ENCODE peak calls at places on chromosomes 7 and 10, in four cellular contexts. One of them, this sample, is unnamed.
A peak's percentile ranks its signal among the peaks of the same experiment; 100 is the strongest.

GRCh38 chr10:67612577-67613537 is 83.1 kb downstream of the CTNNA3 start:
- DNase-seq in HepG2: no peak
- DNase-seq in K562: no peak
- DNase-seq in GM12878: peak; percentile 59
- DNase-seq in this sample: no peak

GRCh38 chr7:106717254-106717996 is 56.5 kb upstream of the CCDC71L start:
- DNase-seq in K562: no peak
- DNase-seq in HepG2: no peak
- DNase-seq in GM12878: no peak
- DNase-seq in this sample: no peak

GRCh38 chr7:6271694-6272371 is 591 bp downstream of the CYTH3 start:
- DNase-seq in GM12878: no peak
- DNase-seq in K562: peak; percentile 54
- DNase-seq in HepG2: no peak
- DNase-seq in this sample: peak; percentile 28

GRCh38 chr10:97861351-97861750 is 11.7 kb downstream of the GOLGA7B start:
- DNase-seq in GM12878: no peak
- DNase-seq in HepG2: no peak
- DNase-seq in K562: no peak
- DNase-seq in this sample: no peak

GRCh38 chr10:125117941-125118630 is 42.3 kb downstream of the CTBP2 start:
- DNase-seq in GM12878: no peak
- DNase-seq in HepG2: no peak
- DNase-seq in K562: no peak
- DNase-seq in this sample: no peak

GRCh38 chr10:18238875-18239485 is 98.8 kb downstream of the CACNB2 start:
- DNase-seq in K562: peak; percentile 16
- DNase-seq in HepG2: peak; percentile 10
- DNase-seq in GM12878: no peak
- DNase-seq in this sample: peak; percentile 36

GRCh38 chr10:6204341-6205191 is 1.8 kb downstream of the PFKFB3 start:
- DNase-seq in HepG2: no peak
- DNase-seq in GM12878: no peak
- DNase-seq in K562: no peak
- DNase-seq in this sample: no peak

GRCh38 chr7:74305987-74306736 is 17.0 kb downstream of the CLIP2 start:
- DNase-seq in HepG2: no peak
- DNase-seq in GM12878: no peak
- DNase-seq in K562: no peak
- DNase-seq in this sample: no peak

GRCh38 chr7:88694207-88694606 is 65.3 kb upstream of the ZNF804B start:
- DNase-seq in GM12878: no peak
- DNase-seq in K562: no peak
- DNase-seq in HepG2: no peak
- DNase-seq in this sample: no peak

GRCh38 chr10:22345301-22346086 is at the start of gene SPAG6:
- DNase-seq in HepG2: no peak
- DNase-seq in GM12878: no peak
- DNase-seq in K562: no peak
- DNase-seq in this sample: no peak

GRCh38 chr10:71429304-71429703 is 32.6 kb downstream of the CDH23 start:
- DNase-seq in GM12878: no peak
- DNase-seq in HepG2: no peak
- DNase-seq in K562: no peak
- DNase-seq in this sample: no peak

GRCh38 chr10:112027881-112028280 is 155.7 kb downstream of the GPAM start:
- DNase-seq in HepG2: no peak
- DNase-seq in K562: no peak
- DNase-seq in GM12878: no peak
- DNase-seq in this sample: no peak

GRCh38 chr7:151245360-151246160 is 2.9 kb downstream of the SMARCD3 start:
- DNase-seq in GM12878: no peak
- DNase-seq in K562: peak; percentile 96
- DNase-seq in HepG2: no peak
- DNase-seq in this sample: peak; percentile 83

GRCh38 chr10:61175331-61175730 is 231.3 kb upstream of the RHOBTB1 start:
- DNase-seq in K562: no peak
- DNase-seq in HepG2: no peak
- DNase-seq in GM12878: no peak
- DNase-seq in this sample: no peak

GRCh38 chr7:43650457-43651052 is 67.6 kb downstream of the STK17A start:
- DNase-seq in HepG2: no peak
- DNase-seq in GM12878: no peak
- DNase-seq in K562: no peak
- DNase-seq in this sample: no peak

GRCh38 chr10:52213511-52213831 is 100.6 kb upstream of the DKK1 start:
- DNase-seq in HepG2: peak; percentile 47
- DNase-seq in K562: no peak
- DNase-seq in GM12878: no peak
- DNase-seq in this sample: no peak

GRCh38 chr7:143388491-143389101 is 7.5 kb downstream of the ZYX start:
- DNase-seq in HepG2: no peak
- DNase-seq in K562: peak; percentile 23
- DNase-seq in GM12878: no peak
- DNase-seq in this sample: no peak

GRCh38 chr7:141231018-141231792 is 157.3 kb downstream of the TMEM178B start:
- DNase-seq in K562: no peak
- DNase-seq in GM12878: no peak
- DNase-seq in HepG2: peak; percentile 28
- DNase-seq in this sample: peak; percentile 48
- TF ChIP-seq TARDBP in K562: no peak
- TF ChIP-seq TARDBP in GM12878: no peak
- TF ChIP-seq TARDBP in HepG2: no peak
- TF ChIP-seq TARDBP in this sample: no peak

DNA sequence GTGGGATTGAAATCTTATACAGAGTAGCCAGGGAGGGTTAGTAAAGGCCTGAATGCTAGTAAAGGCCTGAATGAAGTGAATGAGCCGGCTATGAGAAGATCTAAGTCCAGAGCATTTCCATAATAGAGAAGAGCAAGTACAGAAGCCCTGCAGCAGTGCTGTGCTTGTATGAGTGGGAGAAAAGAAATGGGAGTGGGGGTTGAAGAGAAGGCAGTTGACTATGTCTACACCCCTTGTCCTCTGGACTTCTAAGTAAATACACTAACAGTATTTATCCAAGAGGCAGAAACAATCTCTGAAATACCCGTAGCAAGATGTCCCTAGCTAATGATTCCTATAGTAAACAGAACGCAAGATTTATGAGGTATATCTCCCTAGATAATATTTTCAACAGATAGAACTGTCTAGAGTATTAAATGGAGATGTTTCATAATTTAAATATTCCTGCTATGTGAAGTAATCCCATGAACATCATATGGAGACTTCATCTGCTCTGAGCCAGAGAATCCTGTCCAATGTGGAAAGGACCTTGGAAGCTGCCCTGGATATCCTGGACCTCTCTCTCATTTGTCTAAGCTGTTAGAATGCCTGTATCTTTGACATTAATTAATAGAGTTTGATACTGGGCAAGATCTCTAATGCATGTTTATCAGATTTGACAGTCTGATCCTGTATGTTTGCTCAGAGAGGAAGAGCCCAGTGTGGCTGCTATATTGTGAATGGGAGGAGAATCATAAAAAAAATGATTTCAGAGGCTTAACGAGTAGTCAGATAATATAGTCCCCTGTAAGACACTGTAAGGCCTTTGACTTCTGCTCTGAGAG is 171.6 kb downstream of the LRRN3 start:
- DNase-seq in HepG2: peak; percentile 39
- DNase-seq in GM12878: no peak
- DNase-seq in K562: no peak
- DNase-seq in this sample: no peak
- TF ChIP-seq FOXM1 in HepG2: no peak
- TF ChIP-seq FOXM1 in GM12878: no peak
- TF ChIP-seq FOXM1 in K562: no peak
- TF ChIP-seq FOXM1 in this sample: no peak

GRCh38 chr10:689433-690226 is at the start of gene DIP2C:
- DNase-seq in GM12878: no peak
- DNase-seq in HepG2: peak; percentile 16
- DNase-seq in K562: no peak
- DNase-seq in this sample: peak; percentile 88

GRCh38 chr10:687583-688286 is 1.7 kb downstream of the DIP2C start:
- DNase-seq in HepG2: no peak
- DNase-seq in K562: no peak
- DNase-seq in GM12878: no peak
- DNase-seq in this sample: no peak

GRCh38 chr10:686155-686931 is 3.1 kb downstream of the DIP2C start:
- DNase-seq in GM12878: no peak
- DNase-seq in HepG2: no peak
- DNase-seq in K562: no peak
- DNase-seq in this sample: no peak

GRCh38 chr10:688621-689426 is 644 bp downstream of the DIP2C start:
- DNase-seq in K562: no peak
- DNase-seq in HepG2: no peak
- DNase-seq in GM12878: no peak
- DNase-seq in this sample: peak; percentile 46

GRCh38 chr10:688287-688620 is 1.2 kb downstream of the DIP2C start:
- DNase-seq in HepG2: no peak
- DNase-seq in GM12878: no peak
- DNase-seq in K562: no peak
- DNase-seq in this sample: no peak
- TF ChIP-seq TARDBP in HepG2: no peak
- TF ChIP-seq TARDBP in GM12878: no peak
- TF ChIP-seq TARDBP in K562: no peak
- TF ChIP-seq TARDBP in this sample: no peak

GRCh38 chr7:155356323-155357105 is 58.8 kb downstream of the INSIG1 start:
- DNase-seq in K562: peak; percentile 42
- DNase-seq in GM12878: no peak
- DNase-seq in HepG2: peak; percentile 7
- DNase-seq in this sample: peak; percentile 68
- TF ChIP-seq FOXM1 in K562: no peak
- TF ChIP-seq FOXM1 in GM12878: no peak
- TF ChIP-seq FOXM1 in HepG2: no peak
- TF ChIP-seq FOXM1 in this sample: no peak

GRCh38 chr10:127218658-127219057 is 22.3 kb upstream of the INSYN2A start:
- DNase-seq in K562: no peak
- DNase-seq in GM12878: no peak
- DNase-seq in HepG2: no peak
- DNase-seq in this sample: no peak

GRCh38 chr10:127216786-127217185 is 20.4 kb upstream of the INSYN2A start:
- DNase-seq in K562: no peak
- DNase-seq in HepG2: no peak
- DNase-seq in GM12878: no peak
- DNase-seq in this sample: no peak

GRCh38 chr10:127210936-127211335 is 14.5 kb upstream of the INSYN2A start:
- DNase-seq in K562: no peak
- DNase-seq in HepG2: no peak
- DNase-seq in GM12878: no peak
- DNase-seq in this sample: no peak

GRCh38 chr10:127216284-127216683 is 19.9 kb upstream of the INSYN2A start:
- DNase-seq in HepG2: no peak
- DNase-seq in K562: no peak
- DNase-seq in GM12878: no peak
- DNase-seq in this sample: no peak

GRCh38 chr10:127215882-127216281 is 19.5 kb upstream of the INSYN2A start:
- DNase-seq in HepG2: no peak
- DNase-seq in K562: no peak
- DNase-seq in GM12878: no peak
- DNase-seq in this sample: no peak
- TF ChIP-seq TARDBP in HepG2: no peak
- TF ChIP-seq TARDBP in K562: no peak
- TF ChIP-seq TARDBP in GM12878: no peak
- TF ChIP-seq TARDBP in this sample: no peak

GRCh38 chr10:101405006-101405405 is 51.0 kb downstream of the BTRC start:
- DNase-seq in K562: no peak
- DNase-seq in GM12878: no peak
- DNase-seq in HepG2: no peak
- DNase-seq in this sample: no peak
- TF ChIP-seq FOXM1 in K562: no peak
- TF ChIP-seq FOXM1 in GM12878: no peak
- TF ChIP-seq FOXM1 in HepG2: no peak
- TF ChIP-seq FOXM1 in this sample: no peak

DNA sequence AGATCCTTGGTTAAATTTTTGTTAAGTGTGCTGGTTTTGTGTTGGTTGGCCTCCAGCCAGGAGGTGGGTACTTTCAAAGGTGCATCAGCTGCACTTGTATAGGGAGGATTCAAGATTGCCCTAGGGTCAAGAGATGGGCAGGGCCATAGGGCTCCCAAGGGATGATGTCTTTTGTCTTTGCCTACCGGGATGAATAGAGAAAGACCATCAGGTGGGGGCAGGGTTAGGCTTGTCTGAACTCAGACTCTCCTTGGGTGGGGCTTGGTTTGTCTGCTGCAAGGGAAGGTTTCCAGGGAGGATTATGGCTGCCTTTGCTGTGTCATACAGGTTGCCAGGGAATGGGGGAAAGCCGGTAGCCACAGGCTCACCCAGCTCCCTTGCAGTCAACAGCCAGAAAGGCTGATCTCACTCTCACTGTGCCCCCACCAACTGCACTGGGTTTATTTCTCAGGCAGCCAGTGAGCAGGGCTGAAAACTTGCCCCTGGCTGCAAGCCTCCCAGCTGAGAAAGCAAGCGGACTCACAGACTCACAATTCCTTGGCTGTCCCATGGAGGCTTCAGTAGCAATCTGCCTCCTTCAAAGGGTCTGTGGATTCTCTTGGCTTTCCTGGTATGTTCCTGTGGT is 253.2 kb downstream of the POLR1F start:
- DNase-seq in K562: no peak
- DNase-seq in HepG2: no peak
- DNase-seq in GM12878: no peak
- DNase-seq in this sample: no peak
- TF ChIP-seq TARDBP in K562: no peak
- TF ChIP-seq TARDBP in HepG2: no peak
- TF ChIP-seq TARDBP in GM12878: no peak
- TF ChIP-seq TARDBP in this sample: no peak

GRCh38 chr10:27038168-27038567 is 62.1 kb downstream of the ANKRD26 start:
- DNase-seq in HepG2: no peak
- DNase-seq in GM12878: no peak
- DNase-seq in K562: no peak
- DNase-seq in this sample: no peak

DNA sequence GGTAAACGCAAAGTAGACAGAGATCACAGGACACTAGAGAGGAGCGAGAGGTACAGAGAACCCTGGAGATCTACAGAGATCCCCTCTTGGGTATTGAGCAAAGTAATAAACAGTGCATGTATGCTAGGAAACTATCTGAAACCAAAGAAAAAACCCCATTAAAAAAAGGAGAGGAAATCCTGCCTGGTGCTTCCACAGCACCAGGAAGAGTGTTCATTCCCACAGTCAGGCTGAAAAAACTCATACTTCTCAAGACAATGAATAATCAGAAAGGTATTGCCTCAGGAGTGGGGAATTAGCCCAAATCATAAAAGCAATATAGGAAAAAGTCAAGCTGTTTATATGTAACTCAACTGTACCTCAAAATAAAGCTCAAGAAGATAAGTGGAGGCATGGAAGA is 59.1 kb downstream of the ANKRD26 start:
- DNase-seq in HepG2: no peak
- DNase-seq in K562: no peak
- DNase-seq in GM12878: no peak
- DNase-seq in this sample: no peak
- TF ChIP-seq FOXM1 in HepG2: no peak
- TF ChIP-seq FOXM1 in K562: no peak
- TF ChIP-seq FOXM1 in GM12878: no peak
- TF ChIP-seq FOXM1 in this sample: no peak